ENCODE peak calls at places on chromosome 21, in ten cellular contexts. One of them, this sample, is unnamed.

GRCh38 chr21:31660134-31660565 is 657 bp downstream of the SOD1 start:
- DNase-seq in retinal pigment epithelial cell: no peak
- DNase-seq in Kasumi-1: no peak
- DNase-seq in sigmoid colon: no peak
- DNase-seq in occipital lobe: no peak
- DNase-seq in activated CD4-positive, alpha-beta T cell treated with anti-CD3 and anti-CD28 coated beads, Interleukin-2, amount 10 ng/mL, durations not matched to agents 7 days and 5 days: peak; percentile 37
- DNase-seq in AG09319: no peak
- DNase-seq in AG20443: no peak
- DNase-seq in epithelial cell of proximal tubule: no peak
- DNase-seq in choroid plexus epithelial cell: peak; percentile 22
- DNase-seq in this sample: no peak

GRCh38 chr21:46142581-46143473 is 12.6 kb downstream of the FTCD start:
- DNase-seq in retinal pigment epithelial cell: no peak
- DNase-seq in Kasumi-1: no peak
- DNase-seq in sigmoid colon: peak; percentile 59
- DNase-seq in occipital lobe: no peak
- DNase-seq in activated CD4-positive, alpha-beta T cell treated with anti-CD3 and anti-CD28 coated beads, Interleukin-2, amount 10 ng/mL, durations not matched to agents 7 days and 5 days: no peak
- DNase-seq in AG09319: no peak
- DNase-seq in AG20443: no peak
- DNase-seq in epithelial cell of proximal tubule: no peak
- DNase-seq in choroid plexus epithelial cell: no peak
- DNase-seq in this sample: no peak

GRCh38 chr21:42964561-42965560 is 9.5 kb upstream of the PKNOX1 start:
- DNase-seq in retinal pigment epithelial cell: no peak
- DNase-seq in Kasumi-1: no peak
- DNase-seq in sigmoid colon: peak; percentile 28
- DNase-seq in occipital lobe: no peak
- DNase-seq in activated CD4-positive, alpha-beta T cell treated with anti-CD3 and anti-CD28 coated beads, Interleukin-2, amount 10 ng/mL, durations not matched to agents 7 days and 5 days: no peak
- DNase-seq in AG09319: no peak
- DNase-seq in AG20443: no peak
- DNase-seq in epithelial cell of proximal tubule: no peak
- DNase-seq in choroid plexus epithelial cell: no peak
- DNase-seq in this sample: no peak

GRCh38 chr21:32726742-32727477 is 903 bp downstream of the SYNJ1 start:
- DNase-seq in retinal pigment epithelial cell: no peak
- DNase-seq in Kasumi-1: peak; percentile 52
- DNase-seq in sigmoid colon: no peak
- DNase-seq in occipital lobe: peak; percentile 8
- DNase-seq in activated CD4-positive, alpha-beta T cell treated with anti-CD3 and anti-CD28 coated beads, Interleukin-2, amount 10 ng/mL, durations not matched to agents 7 days and 5 days: peak; percentile 17
- DNase-seq in AG09319: no peak
- DNase-seq in AG20443: peak; percentile 56
- DNase-seq in epithelial cell of proximal tubule: no peak
- DNase-seq in choroid plexus epithelial cell: peak; percentile 41
- DNase-seq in this sample: no peak

GRCh38 chr21:46159841-46160562 is 4.6 kb upstream of the FTCD start:
- DNase-seq in retinal pigment epithelial cell: no peak
- DNase-seq in Kasumi-1: no peak
- DNase-seq in sigmoid colon: peak; percentile 51
- DNase-seq in occipital lobe: no peak
- DNase-seq in activated CD4-positive, alpha-beta T cell treated with anti-CD3 and anti-CD28 coated beads, Interleukin-2, amount 10 ng/mL, durations not matched to agents 7 days and 5 days: no peak
- DNase-seq in AG09319: no peak
- DNase-seq in AG20443: no peak
- DNase-seq in epithelial cell of proximal tubule: no peak
- DNase-seq in choroid plexus epithelial cell: no peak
- DNase-seq in this sample: no peak

GRCh38 chr21:15018382-15018781 is 46.4 kb downstream of the NRIP1 start:
- DNase-seq in retinal pigment epithelial cell: no peak
- DNase-seq in Kasumi-1: no peak
- DNase-seq in sigmoid colon: no peak
- DNase-seq in occipital lobe: no peak
- DNase-seq in activated CD4-positive, alpha-beta T cell treated with anti-CD3 and anti-CD28 coated beads, Interleukin-2, amount 10 ng/mL, durations not matched to agents 7 days and 5 days: no peak
- DNase-seq in AG09319: no peak
- DNase-seq in AG20443: no peak
- DNase-seq in epithelial cell of proximal tubule: no peak
- DNase-seq in choroid plexus epithelial cell: no peak
- DNase-seq in this sample: no peak

GRCh38 chr21:34141373-34141772 is 68.0 kb downstream of the MRPS6 start:
- DNase-seq in retinal pigment epithelial cell: no peak
- DNase-seq in Kasumi-1: no peak
- DNase-seq in sigmoid colon: no peak
- DNase-seq in occipital lobe: no peak
- DNase-seq in activated CD4-positive, alpha-beta T cell treated with anti-CD3 and anti-CD28 coated beads, Interleukin-2, amount 10 ng/mL, durations not matched to agents 7 days and 5 days: no peak
- DNase-seq in AG09319: no peak
- DNase-seq in AG20443: no peak
- DNase-seq in epithelial cell of proximal tubule: no peak
- DNase-seq in choroid plexus epithelial cell: no peak
- DNase-seq in this sample: no peak

GRCh38 chr21:35011681-35012080 is 37.4 kb downstream of the RUNX1 start:
- DNase-seq in retinal pigment epithelial cell: peak; percentile 48
- DNase-seq in Kasumi-1: peak; percentile 25
- DNase-seq in sigmoid colon: no peak
- DNase-seq in occipital lobe: no peak
- DNase-seq in activated CD4-positive, alpha-beta T cell treated with anti-CD3 and anti-CD28 coated beads, Interleukin-2, amount 10 ng/mL, durations not matched to agents 7 days and 5 days: no peak
- DNase-seq in AG09319: no peak
- DNase-seq in AG20443: no peak
- DNase-seq in epithelial cell of proximal tubule: no peak
- DNase-seq in choroid plexus epithelial cell: peak; percentile 48
- DNase-seq in this sample: no peak

GRCh38 chr21:37758997-37759396 is 157.3 kb downstream of the KCNJ6 start:
- DNase-seq in retinal pigment epithelial cell: no peak
- DNase-seq in Kasumi-1: peak; percentile 23
- DNase-seq in sigmoid colon: no peak
- DNase-seq in occipital lobe: no peak
- DNase-seq in activated CD4-positive, alpha-beta T cell treated with anti-CD3 and anti-CD28 coated beads, Interleukin-2, amount 10 ng/mL, durations not matched to agents 7 days and 5 days: no peak
- DNase-seq in AG09319: peak; percentile 8
- DNase-seq in AG20443: peak; percentile 85
- DNase-seq in epithelial cell of proximal tubule: no peak
- DNase-seq in choroid plexus epithelial cell: peak; percentile 77
- DNase-seq in this sample: no peak

GRCh38 chr21:26948194-26948593 is 18.7 kb downstream of the ADAMTS5 start:
- DNase-seq in retinal pigment epithelial cell: no peak
- DNase-seq in Kasumi-1: no peak
- DNase-seq in sigmoid colon: no peak
- DNase-seq in occipital lobe: no peak
- DNase-seq in activated CD4-positive, alpha-beta T cell treated with anti-CD3 and anti-CD28 coated beads, Interleukin-2, amount 10 ng/mL, durations not matched to agents 7 days and 5 days: no peak
- DNase-seq in AG09319: no peak
- DNase-seq in AG20443: no peak
- DNase-seq in epithelial cell of proximal tubule: no peak
- DNase-seq in choroid plexus epithelial cell: peak; percentile 36
- DNase-seq in this sample: no peak

GRCh38 chr21:16085436-16085835 is 355.7 kb downstream of the USP25 start:
- DNase-seq in retinal pigment epithelial cell: no peak
- DNase-seq in Kasumi-1: no peak
- DNase-seq in sigmoid colon: no peak
- DNase-seq in occipital lobe: no peak
- DNase-seq in activated CD4-positive, alpha-beta T cell treated with anti-CD3 and anti-CD28 coated beads, Interleukin-2, amount 10 ng/mL, durations not matched to agents 7 days and 5 days: no peak
- DNase-seq in AG09319: no peak
- DNase-seq in AG20443: peak; percentile 24
- DNase-seq in epithelial cell of proximal tubule: no peak
- DNase-seq in choroid plexus epithelial cell: no peak
- DNase-seq in this sample: no peak

GRCh38 chr21:42162831-42163510 is 56.0 kb upstream of the ABCG1 start:
- DNase-seq in retinal pigment epithelial cell: no peak
- DNase-seq in Kasumi-1: no peak
- DNase-seq in sigmoid colon: no peak
- DNase-seq in occipital lobe: no peak
- DNase-seq in activated CD4-positive, alpha-beta T cell treated with anti-CD3 and anti-CD28 coated beads, Interleukin-2, amount 10 ng/mL, durations not matched to agents 7 days and 5 days: no peak
- DNase-seq in AG09319: no peak
- DNase-seq in AG20443: no peak
- DNase-seq in epithelial cell of proximal tubule: no peak
- DNase-seq in choroid plexus epithelial cell: no peak
- DNase-seq in this sample: no peak

GRCh38 chr21:37338671-37339526 is 27.7 kb upstream of the DYRK1A start:
- DNase-seq in retinal pigment epithelial cell: peak; percentile 59
- DNase-seq in Kasumi-1: no peak
- DNase-seq in sigmoid colon: peak; percentile 71
- DNase-seq in occipital lobe: no peak
- DNase-seq in activated CD4-positive, alpha-beta T cell treated with anti-CD3 and anti-CD28 coated beads, Interleukin-2, amount 10 ng/mL, durations not matched to agents 7 days and 5 days: no peak
- DNase-seq in AG09319: peak; percentile 82
- DNase-seq in AG20443: peak; percentile 93
- DNase-seq in epithelial cell of proximal tubule: peak; percentile 25
- DNase-seq in choroid plexus epithelial cell: peak; percentile 89
- DNase-seq in this sample: no peak

GRCh38 chr21:43880111-43880985 is 15.3 kb downstream of the AGPAT3 start:
- DNase-seq in retinal pigment epithelial cell: no peak
- DNase-seq in Kasumi-1: no peak
- DNase-seq in sigmoid colon: no peak
- DNase-seq in occipital lobe: peak; percentile 36
- DNase-seq in activated CD4-positive, alpha-beta T cell treated with anti-CD3 and anti-CD28 coated beads, Interleukin-2, amount 10 ng/mL, durations not matched to agents 7 days and 5 days: no peak
- DNase-seq in AG09319: no peak
- DNase-seq in AG20443: peak; percentile 60
- DNase-seq in epithelial cell of proximal tubule: no peak
- DNase-seq in choroid plexus epithelial cell: no peak
- DNase-seq in this sample: no peak

GRCh38 chr21:46323227-46323709 is 402 bp downstream of the C21orf58 start:
- DNase-seq in retinal pigment epithelial cell: no peak
- DNase-seq in Kasumi-1: no peak
- DNase-seq in sigmoid colon: peak; percentile 74
- DNase-seq in occipital lobe: no peak
- DNase-seq in activated CD4-positive, alpha-beta T cell treated with anti-CD3 and anti-CD28 coated beads, Interleukin-2, amount 10 ng/mL, durations not matched to agents 7 days and 5 days: peak; percentile 12
- DNase-seq in AG09319: no peak
- DNase-seq in AG20443: no peak
- DNase-seq in epithelial cell of proximal tubule: no peak
- DNase-seq in choroid plexus epithelial cell: peak; percentile 23
- DNase-seq in this sample: no peak

GRCh38 chr21:35593000-35593502 is 467.3 kb downstream of the SETD4 start:
- DNase-seq in retinal pigment epithelial cell: no peak
- DNase-seq in Kasumi-1: no peak
- DNase-seq in sigmoid colon: no peak
- DNase-seq in occipital lobe: no peak
- DNase-seq in activated CD4-positive, alpha-beta T cell treated with anti-CD3 and anti-CD28 coated beads, Interleukin-2, amount 10 ng/mL, durations not matched to agents 7 days and 5 days: no peak
- DNase-seq in AG09319: no peak
- DNase-seq in AG20443: no peak
- DNase-seq in epithelial cell of proximal tubule: no peak
- DNase-seq in choroid plexus epithelial cell: peak; percentile 66
- DNase-seq in this sample: no peak

GRCh38 chr21:34707876-34708325 is 39.1 kb downstream of the CLIC6 start:
- DNase-seq in retinal pigment epithelial cell: no peak
- DNase-seq in Kasumi-1: peak; percentile 1
- DNase-seq in sigmoid colon: no peak
- DNase-seq in occipital lobe: no peak
- DNase-seq in activated CD4-positive, alpha-beta T cell treated with anti-CD3 and anti-CD28 coated beads, Interleukin-2, amount 10 ng/mL, durations not matched to agents 7 days and 5 days: peak; percentile 49
- DNase-seq in AG09319: no peak
- DNase-seq in AG20443: no peak
- DNase-seq in epithelial cell of proximal tubule: no peak
- DNase-seq in choroid plexus epithelial cell: no peak
- DNase-seq in this sample: no peak

GRCh38 chr21:44467859-44468195 is 12.5 kb downstream of the LRRC3 start:
- DNase-seq in retinal pigment epithelial cell: no peak
- DNase-seq in Kasumi-1: no peak
- DNase-seq in sigmoid colon: no peak
- DNase-seq in occipital lobe: no peak
- DNase-seq in activated CD4-positive, alpha-beta T cell treated with anti-CD3 and anti-CD28 coated beads, Interleukin-2, amount 10 ng/mL, durations not matched to agents 7 days and 5 days: no peak
- DNase-seq in AG09319: no peak
- DNase-seq in AG20443: no peak
- DNase-seq in epithelial cell of proximal tubule: no peak
- DNase-seq in choroid plexus epithelial cell: no peak
- DNase-seq in this sample: no peak

GRCh38 chr21:33760641-33761103 is 118.4 kb downstream of the ITSN1 start:
- DNase-seq in retinal pigment epithelial cell: no peak
- DNase-seq in Kasumi-1: no peak
- DNase-seq in sigmoid colon: no peak
- DNase-seq in occipital lobe: no peak
- DNase-seq in activated CD4-positive, alpha-beta T cell treated with anti-CD3 and anti-CD28 coated beads, Interleukin-2, amount 10 ng/mL, durations not matched to agents 7 days and 5 days: no peak
- DNase-seq in AG09319: peak; percentile 44
- DNase-seq in AG20443: peak; percentile 56
- DNase-seq in epithelial cell of proximal tubule: no peak
- DNase-seq in choroid plexus epithelial cell: peak; percentile 88
- DNase-seq in this sample: no peak

GRCh38 chr21:38095220-38095619 is 161.6 kb upstream of the KCNJ15 start:
- DNase-seq in retinal pigment epithelial cell: no peak
- DNase-seq in Kasumi-1: no peak
- DNase-seq in sigmoid colon: no peak
- DNase-seq in occipital lobe: no peak
- DNase-seq in activated CD4-positive, alpha-beta T cell treated with anti-CD3 and anti-CD28 coated beads, Interleukin-2, amount 10 ng/mL, durations not matched to agents 7 days and 5 days: no peak
- DNase-seq in AG09319: no peak
- DNase-seq in AG20443: no peak
- DNase-seq in epithelial cell of proximal tubule: peak; percentile 38
- DNase-seq in choroid plexus epithelial cell: peak; percentile 1
- DNase-seq in this sample: no peak

GRCh38 chr21:45448810-45449657 is 44.1 kb downstream of the COL18A1 start:
- DNase-seq in retinal pigment epithelial cell: no peak
- DNase-seq in Kasumi-1: no peak
- DNase-seq in sigmoid colon: no peak
- DNase-seq in occipital lobe: no peak
- DNase-seq in activated CD4-positive, alpha-beta T cell treated with anti-CD3 and anti-CD28 coated beads, Interleukin-2, amount 10 ng/mL, durations not matched to agents 7 days and 5 days: no peak
- DNase-seq in AG09319: no peak
- DNase-seq in AG20443: no peak
- DNase-seq in epithelial cell of proximal tubule: no peak
- DNase-seq in choroid plexus epithelial cell: no peak
- DNase-seq in this sample: no peak

GRCh38 chr21:45236481-45236880 is 51.2 kb downstream of the POFUT2 start:
- DNase-seq in retinal pigment epithelial cell: no peak
- DNase-seq in Kasumi-1: no peak
- DNase-seq in sigmoid colon: no peak
- DNase-seq in occipital lobe: no peak
- DNase-seq in activated CD4-positive, alpha-beta T cell treated with anti-CD3 and anti-CD28 coated beads, Interleukin-2, amount 10 ng/mL, durations not matched to agents 7 days and 5 days: no peak
- DNase-seq in AG09319: no peak
- DNase-seq in AG20443: no peak
- DNase-seq in epithelial cell of proximal tubule: no peak
- DNase-seq in choroid plexus epithelial cell: no peak
- DNase-seq in this sample: no peak

GRCh38 chr21:36730291-36731281 is 31.7 kb downstream of the SIM2 start:
- DNase-seq in retinal pigment epithelial cell: no peak
- DNase-seq in Kasumi-1: no peak
- DNase-seq in sigmoid colon: no peak
- DNase-seq in occipital lobe: no peak
- DNase-seq in activated CD4-positive, alpha-beta T cell treated with anti-CD3 and anti-CD28 coated beads, Interleukin-2, amount 10 ng/mL, durations not matched to agents 7 days and 5 days: no peak
- DNase-seq in AG09319: no peak
- DNase-seq in AG20443: no peak
- DNase-seq in epithelial cell of proximal tubule: no peak
- DNase-seq in choroid plexus epithelial cell: no peak
- DNase-seq in this sample: no peak

GRCh38 chr21:43787180-43787533 is 2.2 kb upstream of the RRP1 start:
- DNase-seq in retinal pigment epithelial cell: no peak
- DNase-seq in Kasumi-1: no peak
- DNase-seq in sigmoid colon: no peak
- DNase-seq in occipital lobe: no peak
- DNase-seq in activated CD4-positive, alpha-beta T cell treated with anti-CD3 and anti-CD28 coated beads, Interleukin-2, amount 10 ng/mL, durations not matched to agents 7 days and 5 days: no peak
- DNase-seq in AG09319: no peak
- DNase-seq in AG20443: no peak
- DNase-seq in epithelial cell of proximal tubule: no peak
- DNase-seq in choroid plexus epithelial cell: no peak
- DNase-seq in this sample: no peak

GRCh38 chr21:15659768-15660423 is 69.9 kb upstream of the USP25 start:
- DNase-seq in retinal pigment epithelial cell: no peak
- DNase-seq in Kasumi-1: no peak
- DNase-seq in sigmoid colon: no peak
- DNase-seq in occipital lobe: no peak
- DNase-seq in activated CD4-positive, alpha-beta T cell treated with anti-CD3 and anti-CD28 coated beads, Interleukin-2, amount 10 ng/mL, durations not matched to agents 7 days and 5 days: no peak
- DNase-seq in AG09319: no peak
- DNase-seq in AG20443: peak; percentile 24
- DNase-seq in epithelial cell of proximal tubule: peak; percentile 89
- DNase-seq in choroid plexus epithelial cell: no peak
- DNase-seq in this sample: no peak

GRCh38 chr21:35611752-35612151 is 448.6 kb downstream of the SETD4 start:
- DNase-seq in retinal pigment epithelial cell: no peak
- DNase-seq in Kasumi-1: no peak
- DNase-seq in sigmoid colon: no peak
- DNase-seq in occipital lobe: no peak
- DNase-seq in activated CD4-positive, alpha-beta T cell treated with anti-CD3 and anti-CD28 coated beads, Interleukin-2, amount 10 ng/mL, durations not matched to agents 7 days and 5 days: no peak
- DNase-seq in AG09319: no peak
- DNase-seq in AG20443: no peak
- DNase-seq in epithelial cell of proximal tubule: no peak
- DNase-seq in choroid plexus epithelial cell: no peak
- DNase-seq in this sample: no peak

GRCh38 chr21:38170283-38170682 is 86.5 kb upstream of the KCNJ15 start:
- DNase-seq in retinal pigment epithelial cell: no peak
- DNase-seq in Kasumi-1: peak; percentile 53
- DNase-seq in sigmoid colon: no peak
- DNase-seq in occipital lobe: no peak
- DNase-seq in activated CD4-positive, alpha-beta T cell treated with anti-CD3 and anti-CD28 coated beads, Interleukin-2, amount 10 ng/mL, durations not matched to agents 7 days and 5 days: no peak
- DNase-seq in AG09319: no peak
- DNase-seq in AG20443: peak; percentile 40
- DNase-seq in epithelial cell of proximal tubule: peak; percentile 33
- DNase-seq in choroid plexus epithelial cell: peak; percentile 38
- DNase-seq in this sample: no peak

GRCh38 chr21:14773777-14774345 is 227.7 kb upstream of the SAMSN1 start:
- DNase-seq in retinal pigment epithelial cell: peak; percentile 16
- DNase-seq in Kasumi-1: peak; percentile 86
- DNase-seq in sigmoid colon: peak; percentile 65
- DNase-seq in occipital lobe: no peak
- DNase-seq in activated CD4-positive, alpha-beta T cell treated with anti-CD3 and anti-CD28 coated beads, Interleukin-2, amount 10 ng/mL, durations not matched to agents 7 days and 5 days: peak; percentile 60
- DNase-seq in AG09319: no peak
- DNase-seq in AG20443: no peak
- DNase-seq in epithelial cell of proximal tubule: peak; percentile 1
- DNase-seq in choroid plexus epithelial cell: peak; percentile 72
- DNase-seq in this sample: peak; percentile 31

This sample was measured in effector CD4-positive, alpha-beta T cell.